ENCODE peak calls at places on chromosomes 1 and 21, in four cellular contexts. L is IMR-90, G is HCT116, S is adrenal gland. F is an unnamed sample. For H3K4me1, the result is how much of the 10 kb centered on the place peaks cover.

GRCh38 chr1:85473390-85473789 is 8.4 kb upstream of the DDAH1 start:
- DNase-seq in L (peak), G (no peak), S (no peak), F (no peak)

GRCh38 chr1:27365372-27366112 is 1.2 kb downstream of the MAP3K6 start:
- DNase-seq in L (peak), G (peak), S (peak), F (peak)

GRCh38 chr21:29196021-29196663 is 65.7 kb downstream of the MAP3K7CL start:
- DNase-seq in L (peak), G (peak), S (peak), F (no peak)

GRCh38 chr1:46735708-46736324 is 16.9 kb upstream of the EFCAB14 start:
- DNase-seq in L (peak), G (peak), S (no peak), F (no peak)

GRCh38 chr21:29315155-29315749 is 16.5 kb downstream of the BACH1 start:
- DNase-seq in L (no peak), G (no peak), S (no peak), F (no peak)

GRCh38 chr1:182699673-182700350 is 15.4 kb upstream of the RGS8 start:
- DNase-seq in L (no peak), G (no peak), S (no peak), F (no peak)

GRCh38 chr21:32940079-32941014 is 85.4 kb upstream of the OLIG2 start:
- DNase-seq in L (peak), G (peak), S (peak), F (peak)

GRCh38 chr1:39670689-39671088 is 1.2 kb downstream of the NT5C1A start:
- DNase-seq in L (no peak), G (no peak), S (no peak), F (no peak)

GRCh38 chr1:224432672-224433040 is 1.9 kb downstream of the WDR26 start:
- DNase-seq in L (no peak), G (no peak), S (no peak), F (no peak)

GRCh38 chr1:7584643-7585042 is 186.5 kb upstream of the VAMP3 start:
- DNase-seq in L (no peak), G (no peak), S (no peak), F (peak)

GRCh38 chr1:161427733-161428516 is 60.2 kb upstream of the CFAP126 start:
- DNase-seq in L (peak), G (peak), S (no peak), F (no peak)

GRCh38 chr21:26449161-26449560 is 123.9 kb downstream of the CYYR1 start:
- DNase-seq in L (peak), G (no peak), S (no peak), F (no peak)

GRCh38 chr1:63463248-63463647 is 59.8 kb downstream of the ITGB3BP start:
- DNase-seq in L (peak), G (no peak), S (no peak), F (no peak)

GRCh38 chr1:912740-913301 is 10.9 kb upstream of the SAMD11 start:
- DNase-seq in L (no peak), G (no peak), S (peak), F (no peak)

GRCh38 chr1:178196631-178197030 is 102.7 kb downstream of the RASAL2 start:
- DNase-seq in L (peak), G (no peak), S (no peak), F (no peak)

GRCh38 chr1:159867322-159868064 is 5.0 kb upstream of the VSIG8 start:
- DNase-seq in L (no peak), G (no peak), S (peak), F (peak)

DNA sequence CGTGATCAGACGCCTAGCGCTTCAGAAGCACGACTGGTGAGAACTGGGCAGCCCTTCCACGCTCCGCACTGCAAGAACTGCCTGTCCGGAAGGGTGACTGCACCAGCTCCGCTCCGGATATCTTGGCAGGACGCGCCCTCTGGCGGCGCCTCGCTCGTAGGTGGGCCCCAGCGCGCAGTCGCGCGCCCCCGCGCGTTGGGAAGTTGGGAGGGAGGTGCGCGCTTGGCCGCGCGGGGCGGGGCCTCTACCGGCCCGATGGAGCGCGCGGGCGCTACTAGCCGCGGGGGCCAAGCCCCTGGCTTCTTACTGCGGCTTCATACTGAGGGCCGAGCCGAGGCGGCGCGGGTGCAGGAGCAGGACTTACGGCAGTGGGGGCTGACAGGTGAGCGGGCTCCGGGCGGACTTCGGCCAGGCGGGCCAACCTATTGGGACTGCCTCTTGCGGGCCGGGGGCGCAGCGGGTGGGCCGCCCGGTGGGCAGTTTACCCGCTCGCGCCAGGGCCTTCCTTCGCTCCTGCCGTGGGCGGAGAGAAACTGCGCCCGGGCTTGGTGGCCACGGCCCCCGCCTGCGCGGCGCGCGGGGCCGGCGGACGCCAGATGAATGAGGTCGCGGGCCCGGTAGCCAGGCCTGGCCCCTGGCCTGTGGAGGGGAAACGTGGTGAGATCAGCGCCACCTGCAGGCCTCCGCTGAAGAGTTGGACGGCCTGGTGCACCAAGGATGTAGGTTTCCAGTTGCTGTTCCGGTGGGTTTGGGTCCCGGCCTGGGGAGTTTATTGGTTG is at the start of gene CHD1L:
- DNase-seq in L (peak), G (peak), S (peak), F (peak)
- TF ChIP-seq POLR2A in L (peak), G (peak), S (peak), F (peak)

GRCh38 chr1:207670997-207671396 is 26.1 kb downstream of the CR1L start:
- DNase-seq in L (no peak), G (no peak), S (no peak), F (no peak)

GRCh38 chr1:207669469-207670111 is 24.7 kb downstream of the CR1L start:
- DNase-seq in L (no peak), G (no peak), S (no peak), F (no peak)

GRCh38 chr1:207670192-207670591 is 25.3 kb downstream of the CR1L start:
- DNase-seq in L (no peak), G (no peak), S (no peak), F (no peak)

GRCh38 chr1:207673399-207673798 is 28.5 kb downstream of the CR1L start:
- DNase-seq in L (no peak), G (no peak), S (no peak), F (no peak)

GRCh38 chr1:207672525-207673130 is 27.7 kb downstream of the CR1L start:
- DNase-seq in L (peak), G (peak), S (peak), F (no peak)
- TF ChIP-seq CTCF in L (peak), G (peak), S (peak), F (peak)

GRCh38 chr1:209621741-209622655 is 30.2 kb downstream of the LAMB3 start:
- DNase-seq in L (no peak), G (no peak), S (peak), F (no peak)
- H3K4me1 ChIP-seq in L (under half), G (under half), S (under half), F (under half)

GRCh38 chr1:162681127-162681435 is 48.8 kb downstream of the DDR2 start:
- DNase-seq in L (no peak), G (no peak), S (no peak), F (no peak)
- TF ChIP-seq POLR2A in L (no peak), G (no peak), S (no peak), F (no peak)

GRCh38 chr1:31135973-31136600 is 70.6 kb upstream of the PUM1 start:
- DNase-seq in L (no peak), G (no peak), S (no peak), F (no peak)

GRCh38 chr1:31133368-31133767 is 67.9 kb upstream of the PUM1 start:
- DNase-seq in L (no peak), G (no peak), S (no peak), F (no peak)
- TF ChIP-seq CTCF in L (no peak), G (no peak), S (no peak), F (no peak)

DNA sequence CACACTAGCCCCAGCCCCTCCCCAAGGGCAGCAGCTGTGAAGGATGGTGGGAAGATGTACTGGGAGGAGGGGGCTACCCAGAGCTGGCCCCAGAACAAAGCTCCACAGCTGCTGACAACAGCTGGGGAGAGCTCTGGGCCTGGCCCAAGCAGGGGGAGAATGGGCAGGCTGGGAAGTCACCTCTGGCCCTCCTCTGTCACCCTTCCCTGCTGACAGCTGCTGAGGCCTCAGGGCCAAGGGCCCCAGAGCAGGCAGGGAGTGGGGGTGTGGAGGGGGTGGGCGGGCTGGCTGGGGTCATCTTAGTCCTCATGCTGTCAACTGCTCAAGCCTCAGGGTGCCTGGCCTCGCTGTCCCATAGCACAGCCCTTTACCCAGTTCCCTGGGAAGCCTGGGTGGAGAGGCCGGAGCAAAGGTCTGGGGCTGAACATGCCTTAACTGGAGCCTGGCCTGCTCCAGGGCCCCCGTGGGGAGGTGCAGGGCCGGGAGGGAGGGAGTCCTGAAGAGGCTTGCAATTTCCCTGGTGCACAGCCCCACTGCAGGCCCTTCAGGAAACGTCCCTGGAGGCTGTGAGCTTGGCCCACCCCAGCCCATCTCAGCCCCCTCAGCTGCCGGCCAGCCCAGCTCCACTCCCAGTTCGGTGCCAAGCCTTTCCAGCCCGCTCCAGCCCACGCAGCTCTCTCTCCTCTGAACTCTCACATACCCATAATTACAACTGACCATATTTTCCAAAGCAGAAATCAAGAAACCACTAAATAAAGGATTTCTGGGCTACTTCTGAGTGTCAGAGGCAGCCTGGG is 25.7 kb downstream of the HSPG2 start:
- DNase-seq in L (no peak), G (no peak), S (peak), F (peak)
- H3K4me1 ChIP-seq in L (under half), G (under half), S (half or more), F (half or more)

F was measured in Peyer's patch.